ENCODE peak calls at places on chromosome 15, in ten cellular contexts. J is neural progenitor cell, G is endothelial cell of umbilical vein, Y is colonic mucosa, L is PC-3, E is NT2/D1, K is K562, V is endodermal cell, T is GM23248, B is kidney. Q is an unnamed sample.
A peak's percentile ranks its signal among the peaks of the same experiment; 100 is the strongest.

GRCh38 chr15:100863406-100864198 is 16.0 kb upstream of the ALDH1A3 start:
- DNase-seq in V (peak; percentile 10), J (no peak), Y (peak; percentile 35), E (no peak), G (no peak), T (peak; percentile 32), B (peak; percentile 74), K (no peak), L (no peak), Q (no peak)

GRCh38 chr15:58742424-58743160 is 6.9 kb downstream of the ADAM10 start:
- DNase-seq in E (no peak), Y (no peak), J (no peak), G (peak; percentile 83), K (no peak), L (no peak), T (no peak), V (no peak), B (no peak), Q (no peak)

GRCh38 chr15:75656813-75657212 is 9.1 kb downstream of the SNX33 start:
- DNase-seq in K (no peak), T (no peak), L (no peak), J (no peak), B (no peak), E (no peak), Y (no peak), G (no peak), V (no peak), Q (no peak)

GRCh38 chr15:38378162-38378560 is 75.8 kb upstream of the FAM98B start:
- DNase-seq in V (no peak), L (no peak), G (peak; percentile 85), K (no peak), Y (no peak), B (peak; percentile 72), E (no peak), T (peak; percentile 8), J (no peak), Q (no peak)

GRCh38 chr15:56759450-56759845 is 26.1 kb upstream of the ZNF280D start:
- DNase-seq in T (peak; percentile 96), G (no peak), J (no peak), L (peak; percentile 72), Y (no peak), V (no peak), B (no peak), E (no peak), K (no peak), Q (peak; percentile 91)

GRCh38 chr15:74653426-74654082 is 37.9 kb downstream of the CLK3 start:
- DNase-seq in Y (no peak), J (no peak), G (peak; percentile 61), L (peak; percentile 84), V (no peak), T (peak; percentile 79), E (no peak), K (no peak), B (no peak), Q (peak; percentile 60)

GRCh38 chr15:68431792-68432401 is at the start of gene ITGA11:
- DNase-seq in E (peak; percentile 39), J (peak; percentile 90), L (peak; percentile 16), Y (peak; percentile 57), V (peak; percentile 90), G (peak; percentile 60), K (peak; percentile 25), B (peak; percentile 87), T (peak; percentile 87), Q (peak; percentile 54)

GRCh38 chr15:90095521-90095959 is 6.7 kb downstream of the IDH2 start:
- DNase-seq in T (no peak), E (no peak), K (no peak), J (no peak), L (no peak), Y (no peak), V (peak; percentile 85), B (no peak), G (no peak), Q (no peak)

GRCh38 chr15:99555089-99555488 is 10.7 kb upstream of the MEF2A start:
- DNase-seq in G (no peak), T (peak; percentile 46), V (no peak), L (no peak), K (no peak), B (no peak), E (no peak), Y (no peak), J (no peak), Q (no peak)

GRCh38 chr15:50687302-50687902 is 805 bp upstream of the TRPM7 start:
- DNase-seq in T (no peak), Y (no peak), V (no peak), K (no peak), G (no peak), J (no peak), E (peak; percentile 2), L (no peak), B (no peak), Q (no peak)

GRCh38 chr15:34855397-34855796 is 60.0 kb upstream of the ACTC1 start:
- DNase-seq in L (peak; percentile 83), B (no peak), K (no peak), E (no peak), Y (no peak), J (no peak), G (peak; percentile 91), V (no peak), T (peak; percentile 73), Q (peak; percentile 56)

GRCh38 chr15:49331951-49332350 is 91.1 kb upstream of the FGF7 start:
- DNase-seq in Y (no peak), G (no peak), J (no peak), B (no peak), L (no peak), E (no peak), T (peak; percentile 59), V (no peak), K (no peak), Q (no peak)

GRCh38 chr15:40815042-40815678 is 7.9 kb upstream of the DNAJC17 start:
- DNase-seq in T (no peak), V (no peak), Y (no peak), K (no peak), J (no peak), B (no peak), E (no peak), L (no peak), G (no peak), Q (peak; percentile 9)

GRCh38 chr15:79635897-79636596 is 203.9 kb downstream of the MINAR1 start:
- DNase-seq in G (no peak), E (no peak), B (no peak), J (peak; percentile 3), T (peak; percentile 55), K (no peak), V (peak; percentile 85), Y (no peak), L (peak; percentile 7), Q (no peak)

GRCh38 chr15:56215769-56216168 is 27.9 kb downstream of the RFX7 start:
- DNase-seq in T (peak; percentile 71), K (no peak), G (no peak), Y (no peak), B (no peak), L (no peak), E (no peak), J (no peak), V (peak; percentile 49), Q (no peak)

GRCh38 chr15:88036154-88036839 is 220.2 kb downstream of the NTRK3 start:
- DNase-seq in V (peak; percentile 55), Y (no peak), T (no peak), G (no peak), J (peak; percentile 30), E (peak; percentile 35), L (no peak), K (no peak), B (no peak), Q (no peak)

GRCh38 chr15:36571301-36571700 is 8.1 kb upstream of the CDIN1 start:
- DNase-seq in J (no peak), V (no peak), K (no peak), B (no peak), G (no peak), E (no peak), L (no peak), T (peak; percentile 4), Y (no peak), Q (no peak)

GRCh38 chr15:80695911-80696651 is 971 bp downstream of the ABHD17C start:
- DNase-seq in Y (peak; percentile 79), E (no peak), B (peak; percentile 84), T (peak; percentile 54), K (no peak), J (peak; percentile 25), L (peak; percentile 62), V (peak; percentile 64), G (peak; percentile 40), Q (peak; percentile 58)

GRCh38 chr15:41605566-41605965 is 46.6 kb downstream of the TYRO3 start:
- DNase-seq in Y (no peak), J (no peak), T (no peak), L (no peak), E (no peak), K (no peak), G (no peak), V (no peak), B (no peak), Q (no peak)

DNA sequence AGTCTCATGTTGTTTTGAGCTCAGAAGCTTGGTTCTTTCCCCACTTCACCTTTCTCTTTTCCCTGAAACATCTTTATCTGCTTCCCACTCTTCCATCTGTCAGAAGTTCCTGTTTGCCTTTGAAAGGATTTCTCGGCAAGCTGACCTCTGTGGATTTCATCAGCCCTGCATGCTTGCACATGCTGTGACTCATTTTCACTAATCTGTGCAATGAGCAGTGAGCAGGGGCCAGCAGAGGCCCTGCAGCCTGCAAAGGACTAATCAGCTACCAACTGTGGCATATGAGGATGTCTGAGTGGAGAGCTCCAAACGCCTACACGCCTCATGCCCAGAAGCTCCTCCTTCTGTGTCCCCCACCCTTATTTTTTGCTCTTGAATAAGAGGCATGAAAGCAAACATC is 333.0 kb upstream of the SEMA6D start:
- DNase-seq in Y (no peak), V (no peak), G (peak; percentile 97), E (no peak), J (peak; percentile 55), K (no peak), B (no peak), T (peak; percentile 82), L (peak; percentile 74), Q (peak; percentile 87)
- H3K9ac ChIP-seq in Y (no peak overlapping the region), V (no peak overlapping the region), G (peak overlapping the region; percentile 48), E (no peak overlapping the region), J (no peak overlapping the region), K (no peak overlapping the region), B (no peak overlapping the region), T (peak overlapping the region; percentile 35), L (no peak overlapping the region), Q (no peak overlapping the region)

GRCh38 chr15:65032823-65033537 is 3.5 kb upstream of the MTFMT start:
- DNase-seq in V (peak; percentile 94), T (peak; percentile 87), B (peak; percentile 81), E (peak; percentile 73), Y (peak; percentile 80), G (peak; percentile 74), K (peak; percentile 48), J (peak; percentile 92), L (peak; percentile 83), Q (peak; percentile 55)
- H3K9ac ChIP-seq in V (no peak overlapping the region), T (no peak overlapping the region), B (no peak overlapping the region), E (no peak overlapping the region), Y (peak overlapping the region; percentile 13), G (no peak overlapping the region), K (no peak overlapping the region), J (no peak overlapping the region), L (no peak overlapping the region), Q (no peak overlapping the region)

GRCh38 chr15:73328986-73329385 is 39.8 kb downstream of the HCN4 start:
- DNase-seq in Y (no peak), E (no peak), L (no peak), G (no peak), K (no peak), J (no peak), B (peak; percentile 48), T (no peak), V (no peak), Q (no peak)
- H3K9ac ChIP-seq in Y (no peak overlapping the region), E (no peak overlapping the region), L (no peak overlapping the region), G (no peak overlapping the region), K (no peak overlapping the region), J (no peak overlapping the region), B (no peak overlapping the region), T (no peak overlapping the region), V (no peak overlapping the region), Q (no peak overlapping the region)

GRCh38 chr15:70410371-70410975 is 312.8 kb upstream of the TLE3 start:
- DNase-seq in K (no peak), J (no peak), Y (no peak), T (no peak), E (no peak), G (no peak), V (no peak), L (no peak), B (no peak), Q (peak; percentile 56)
- H3K9ac ChIP-seq in K (no peak overlapping the region), J (no peak overlapping the region), Y (no peak overlapping the region), T (no peak overlapping the region), E (no peak overlapping the region), G (no peak overlapping the region), V (no peak overlapping the region), L (no peak overlapping the region), B (no peak overlapping the region), Q (no peak overlapping the region)